ENCODE peak calls at places on chromosomes 12 and 14, in eight cellular contexts. One of them, this sample, is unnamed.

GRCh38 chr12:55067701-55068100 is 47.9 kb downstream of the NEUROD4 start:
- DNase-seq in progenitor cell of endocrine pancreas: no peak
- DNase-seq in thyroid gland: no peak
- DNase-seq in WERI-Rb-1: peak; percentile 88
- DNase-seq in glutamatergic neuron: peak; percentile 79
- DNase-seq in OCI-LY7: no peak
- DNase-seq in B cell: no peak
- DNase-seq in thoracic aorta: no peak
- DNase-seq in this sample: no peak

GRCh38 chr12:19577131-19577530 is 137.8 kb downstream of the AEBP2 start:
- DNase-seq in thoracic aorta: no peak
- DNase-seq in WERI-Rb-1: no peak
- DNase-seq in progenitor cell of endocrine pancreas: no peak
- DNase-seq in B cell: no peak
- DNase-seq in OCI-LY7: no peak
- DNase-seq in thyroid gland: no peak
- DNase-seq in glutamatergic neuron: no peak
- DNase-seq in this sample: no peak

GRCh38 chr14:32761381-32761968 is 177.2 kb upstream of the NPAS3 start:
- DNase-seq in WERI-Rb-1: no peak
- DNase-seq in thyroid gland: no peak
- DNase-seq in thoracic aorta: no peak
- DNase-seq in glutamatergic neuron: no peak
- DNase-seq in OCI-LY7: no peak
- DNase-seq in B cell: no peak
- DNase-seq in progenitor cell of endocrine pancreas: no peak
- DNase-seq in this sample: no peak

GRCh38 chr12:121626853-121627623 is 708 bp downstream of the ORAI1 start:
- DNase-seq in thyroid gland: peak; percentile 70
- DNase-seq in glutamatergic neuron: peak; percentile 69
- DNase-seq in OCI-LY7: peak; percentile 83
- DNase-seq in thoracic aorta: peak; percentile 23
- DNase-seq in WERI-Rb-1: peak; percentile 69
- DNase-seq in B cell: peak; percentile 76
- DNase-seq in progenitor cell of endocrine pancreas: peak; percentile 47
- DNase-seq in this sample: no peak

GRCh38 chr12:15789215-15790171 is at the start of gene EPS8:
- DNase-seq in WERI-Rb-1: peak; percentile 93
- DNase-seq in thoracic aorta: peak; percentile 72
- DNase-seq in progenitor cell of endocrine pancreas: peak; percentile 99
- DNase-seq in B cell: peak; percentile 89
- DNase-seq in thyroid gland: peak; percentile 93
- DNase-seq in OCI-LY7: peak; percentile 62
- DNase-seq in glutamatergic neuron: peak; percentile 98
- DNase-seq in this sample: peak; percentile 87

GRCh38 chr14:102675396-102675795 is 82.9 kb downstream of the RCOR1 start:
- DNase-seq in OCI-LY7: no peak
- DNase-seq in progenitor cell of endocrine pancreas: no peak
- DNase-seq in B cell: no peak
- DNase-seq in glutamatergic neuron: no peak
- DNase-seq in WERI-Rb-1: no peak
- DNase-seq in thyroid gland: no peak
- DNase-seq in thoracic aorta: no peak
- DNase-seq in this sample: no peak

GRCh38 chr14:51328942-51329350 is 88.9 kb downstream of the TMX1 start:
- DNase-seq in progenitor cell of endocrine pancreas: no peak
- DNase-seq in thyroid gland: no peak
- DNase-seq in thoracic aorta: no peak
- DNase-seq in OCI-LY7: no peak
- DNase-seq in WERI-Rb-1: no peak
- DNase-seq in B cell: no peak
- DNase-seq in glutamatergic neuron: no peak
- DNase-seq in this sample: no peak

GRCh38 chr12:99455350-99456037 is 192.1 kb upstream of the GARIN6 start:
- DNase-seq in WERI-Rb-1: no peak
- DNase-seq in B cell: no peak
- DNase-seq in thoracic aorta: no peak
- DNase-seq in thyroid gland: no peak
- DNase-seq in glutamatergic neuron: no peak
- DNase-seq in progenitor cell of endocrine pancreas: no peak
- DNase-seq in OCI-LY7: no peak
- DNase-seq in this sample: no peak

GRCh38 chr12:114406326-114407033 is 536 bp upstream of the TBX5 start:
- DNase-seq in progenitor cell of endocrine pancreas: no peak
- DNase-seq in thyroid gland: no peak
- DNase-seq in thoracic aorta: no peak
- DNase-seq in glutamatergic neuron: no peak
- DNase-seq in B cell: no peak
- DNase-seq in WERI-Rb-1: no peak
- DNase-seq in OCI-LY7: no peak
- DNase-seq in this sample: no peak

GRCh38 chr14:102821252-102821651 is 44.0 kb downstream of the TRAF3 start:
- DNase-seq in thyroid gland: no peak
- DNase-seq in progenitor cell of endocrine pancreas: no peak
- DNase-seq in glutamatergic neuron: no peak
- DNase-seq in B cell: no peak
- DNase-seq in thoracic aorta: no peak
- DNase-seq in WERI-Rb-1: no peak
- DNase-seq in OCI-LY7: no peak
- DNase-seq in this sample: no peak

GRCh38 chr12:56231184-56231582 is 1.3 kb downstream of the SLC39A5 start:
- DNase-seq in glutamatergic neuron: no peak
- DNase-seq in thoracic aorta: no peak
- DNase-seq in B cell: no peak
- DNase-seq in thyroid gland: no peak
- DNase-seq in OCI-LY7: no peak
- DNase-seq in WERI-Rb-1: no peak
- DNase-seq in progenitor cell of endocrine pancreas: no peak
- DNase-seq in this sample: no peak

GRCh38 chr14:105315211-105315721 is 718 bp downstream of the PACS2 start:
- DNase-seq in OCI-LY7: peak; percentile 63
- DNase-seq in B cell: peak; percentile 48
- DNase-seq in WERI-Rb-1: peak; percentile 45
- DNase-seq in thyroid gland: peak; percentile 56
- DNase-seq in thoracic aorta: no peak
- DNase-seq in glutamatergic neuron: peak; percentile 65
- DNase-seq in progenitor cell of endocrine pancreas: peak; percentile 38
- DNase-seq in this sample: peak; percentile 45

GRCh38 chr12:123726244-123726643 is 14.1 kb downstream of the ATP6V0A2 start:
- DNase-seq in thoracic aorta: no peak
- DNase-seq in thyroid gland: no peak
- DNase-seq in progenitor cell of endocrine pancreas: no peak
- DNase-seq in OCI-LY7: no peak
- DNase-seq in B cell: no peak
- DNase-seq in glutamatergic neuron: no peak
- DNase-seq in WERI-Rb-1: no peak
- DNase-seq in this sample: no peak

GRCh38 chr14:99075061-99075460 is 196.9 kb downstream of the BCL11B start:
- DNase-seq in WERI-Rb-1: no peak
- DNase-seq in progenitor cell of endocrine pancreas: no peak
- DNase-seq in glutamatergic neuron: no peak
- DNase-seq in B cell: no peak
- DNase-seq in thyroid gland: no peak
- DNase-seq in OCI-LY7: no peak
- DNase-seq in thoracic aorta: no peak
- DNase-seq in this sample: no peak

GRCh38 chr12:33724867-33725266 is 285.2 kb upstream of the SYT10 start:
- DNase-seq in WERI-Rb-1: no peak
- DNase-seq in progenitor cell of endocrine pancreas: no peak
- DNase-seq in thoracic aorta: no peak
- DNase-seq in glutamatergic neuron: no peak
- DNase-seq in thyroid gland: no peak
- DNase-seq in OCI-LY7: no peak
- DNase-seq in B cell: no peak
- DNase-seq in this sample: no peak

GRCh38 chr12:7806863-7807487 is 17.8 kb downstream of the NANOG start:
- DNase-seq in B cell: peak; percentile 43
- DNase-seq in glutamatergic neuron: peak; percentile 85
- DNase-seq in progenitor cell of endocrine pancreas: peak; percentile 70
- DNase-seq in thyroid gland: peak; percentile 51
- DNase-seq in thoracic aorta: no peak
- DNase-seq in OCI-LY7: peak; percentile 65
- DNase-seq in WERI-Rb-1: peak; percentile 76
- DNase-seq in this sample: no peak

GRCh38 chr12:84922721-84923120 is 10.1 kb upstream of the SLC6A15 start:
- DNase-seq in thyroid gland: no peak
- DNase-seq in thoracic aorta: no peak
- DNase-seq in B cell: no peak
- DNase-seq in glutamatergic neuron: no peak
- DNase-seq in OCI-LY7: no peak
- DNase-seq in progenitor cell of endocrine pancreas: no peak
- DNase-seq in WERI-Rb-1: no peak
- DNase-seq in this sample: no peak

DNA sequence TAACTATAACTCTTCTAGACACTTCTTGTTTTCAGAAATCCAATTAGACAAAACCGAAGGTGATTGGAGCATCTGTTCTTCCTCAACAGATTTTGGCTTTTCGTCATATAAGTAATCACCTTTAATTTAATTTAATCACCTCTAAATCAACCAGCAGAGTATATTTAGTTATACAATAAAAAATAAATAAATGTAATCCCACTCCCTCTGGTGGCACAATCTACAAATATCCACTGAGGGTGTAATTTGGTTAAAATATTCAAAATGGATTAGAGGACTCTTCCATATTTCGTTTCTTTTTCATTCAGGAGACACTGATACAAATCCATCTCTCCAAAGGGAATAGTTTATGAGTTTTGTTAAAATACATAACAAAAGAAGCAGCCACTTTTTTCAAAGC is 18.3 kb upstream of the SLC35F4 start:
- DNase-seq in progenitor cell of endocrine pancreas: no peak
- DNase-seq in OCI-LY7: no peak
- DNase-seq in glutamatergic neuron: no peak
- DNase-seq in WERI-Rb-1: no peak
- DNase-seq in B cell: no peak
- DNase-seq in thyroid gland: no peak
- DNase-seq in thoracic aorta: no peak
- DNase-seq in this sample: no peak
- TF ChIP-seq CTCF in progenitor cell of endocrine pancreas: peak; percentile 26
- TF ChIP-seq CTCF in OCI-LY7: peak; percentile 43
- TF ChIP-seq CTCF in glutamatergic neuron: peak; percentile 61
- TF ChIP-seq CTCF in WERI-Rb-1: no peak
- TF ChIP-seq CTCF in B cell: no peak
- TF ChIP-seq CTCF in thyroid gland: peak; percentile 33
- TF ChIP-seq CTCF in thoracic aorta: no peak
- TF ChIP-seq CTCF in this sample: no peak

GRCh38 chr12:130878193-130879185 is 6.6 kb downstream of the RAN start:
- DNase-seq in B cell: no peak
- DNase-seq in thoracic aorta: no peak
- DNase-seq in OCI-LY7: peak; percentile 45
- DNase-seq in thyroid gland: no peak
- DNase-seq in WERI-Rb-1: no peak
- DNase-seq in glutamatergic neuron: no peak
- DNase-seq in progenitor cell of endocrine pancreas: no peak
- DNase-seq in this sample: no peak

GRCh38 chr12:130877333-130877732 is 5.5 kb downstream of the RAN start:
- DNase-seq in thoracic aorta: no peak
- DNase-seq in progenitor cell of endocrine pancreas: no peak
- DNase-seq in OCI-LY7: no peak
- DNase-seq in WERI-Rb-1: no peak
- DNase-seq in thyroid gland: no peak
- DNase-seq in glutamatergic neuron: no peak
- DNase-seq in B cell: no peak
- DNase-seq in this sample: no peak

GRCh38 chr12:130875193-130875592 is 3.3 kb downstream of the RAN start:
- DNase-seq in progenitor cell of endocrine pancreas: no peak
- DNase-seq in WERI-Rb-1: no peak
- DNase-seq in glutamatergic neuron: no peak
- DNase-seq in thyroid gland: no peak
- DNase-seq in B cell: no peak
- DNase-seq in OCI-LY7: no peak
- DNase-seq in thoracic aorta: no peak
- DNase-seq in this sample: no peak

GRCh38 chr12:130876297-130876696 is 4.4 kb downstream of the RAN start:
- DNase-seq in thyroid gland: no peak
- DNase-seq in WERI-Rb-1: no peak
- DNase-seq in glutamatergic neuron: no peak
- DNase-seq in thoracic aorta: no peak
- DNase-seq in B cell: no peak
- DNase-seq in OCI-LY7: no peak
- DNase-seq in progenitor cell of endocrine pancreas: no peak
- DNase-seq in this sample: no peak

DNA sequence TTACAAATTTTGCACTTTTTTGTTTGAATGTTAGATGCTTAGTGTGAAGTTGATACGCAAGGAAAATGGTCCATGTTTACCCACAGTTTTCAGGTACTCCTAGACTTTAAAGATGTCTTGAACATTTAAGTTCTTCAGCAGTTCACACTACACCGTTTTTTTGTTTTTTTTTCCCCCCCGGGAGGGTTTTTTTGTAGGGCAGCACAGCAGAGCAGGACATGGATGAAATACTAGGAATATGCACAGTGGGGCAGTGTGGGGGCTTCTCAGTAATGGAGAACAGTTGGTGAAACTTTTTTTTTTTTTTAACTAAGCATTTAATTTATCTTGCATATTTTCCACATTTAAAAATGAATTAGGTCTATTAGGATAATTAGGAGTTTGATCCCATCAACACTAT is 4.9 kb downstream of the RAN start:
- DNase-seq in glutamatergic neuron: no peak
- DNase-seq in thyroid gland: no peak
- DNase-seq in progenitor cell of endocrine pancreas: no peak
- DNase-seq in B cell: no peak
- DNase-seq in thoracic aorta: no peak
- DNase-seq in OCI-LY7: no peak
- DNase-seq in WERI-Rb-1: no peak
- DNase-seq in this sample: no peak
- TF ChIP-seq CTCF in glutamatergic neuron: no peak
- TF ChIP-seq CTCF in thyroid gland: no peak
- TF ChIP-seq CTCF in progenitor cell of endocrine pancreas: peak; percentile 13
- TF ChIP-seq CTCF in B cell: no peak
- TF ChIP-seq CTCF in thoracic aorta: no peak
- TF ChIP-seq CTCF in OCI-LY7: peak; percentile 51
- TF ChIP-seq CTCF in WERI-Rb-1: no peak
- TF ChIP-seq CTCF in this sample: no peak

GRCh38 chr12:2683283-2684025 is 111.3 kb upstream of the FKBP4 start:
- DNase-seq in OCI-LY7: no peak
- DNase-seq in progenitor cell of endocrine pancreas: no peak
- DNase-seq in WERI-Rb-1: no peak
- DNase-seq in B cell: no peak
- DNase-seq in thyroid gland: no peak
- DNase-seq in thoracic aorta: no peak
- DNase-seq in glutamatergic neuron: no peak
- DNase-seq in this sample: no peak
- TF ChIP-seq CTCF in OCI-LY7: peak; percentile 35
- TF ChIP-seq CTCF in progenitor cell of endocrine pancreas: no peak
- TF ChIP-seq CTCF in WERI-Rb-1: no peak
- TF ChIP-seq CTCF in B cell: no peak
- TF ChIP-seq CTCF in thyroid gland: no peak
- TF ChIP-seq CTCF in thoracic aorta: peak; percentile 5
- TF ChIP-seq CTCF in glutamatergic neuron: no peak
- TF ChIP-seq CTCF in this sample: peak; percentile 19

DNA sequence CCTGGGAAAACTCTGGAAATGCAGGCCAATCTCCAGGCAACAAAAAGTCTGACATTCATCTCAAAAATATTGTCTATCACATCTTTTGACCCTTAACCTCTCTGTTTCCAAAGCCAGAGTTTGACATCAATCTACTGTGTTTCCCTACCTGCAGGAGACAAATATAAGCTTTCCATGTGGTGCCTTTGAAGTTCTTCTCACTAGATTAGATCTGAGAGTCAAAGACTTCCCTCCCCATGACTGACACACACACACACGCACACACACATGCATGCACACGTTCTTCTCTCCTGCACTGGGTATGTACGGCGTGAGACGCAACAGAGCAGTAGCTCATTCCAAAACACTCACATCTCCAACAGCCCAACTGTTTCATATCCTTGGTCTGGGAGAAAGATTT is 8.1 kb upstream of the ITPR2 start:
- DNase-seq in B cell: no peak
- DNase-seq in OCI-LY7: no peak
- DNase-seq in WERI-Rb-1: no peak
- DNase-seq in thyroid gland: no peak
- DNase-seq in progenitor cell of endocrine pancreas: no peak
- DNase-seq in glutamatergic neuron: no peak
- DNase-seq in thoracic aorta: no peak
- DNase-seq in this sample: no peak
- TF ChIP-seq CTCF in B cell: no peak
- TF ChIP-seq CTCF in OCI-LY7: no peak
- TF ChIP-seq CTCF in WERI-Rb-1: no peak
- TF ChIP-seq CTCF in thyroid gland: no peak
- TF ChIP-seq CTCF in progenitor cell of endocrine pancreas: no peak
- TF ChIP-seq CTCF in glutamatergic neuron: no peak
- TF ChIP-seq CTCF in thoracic aorta: no peak
- TF ChIP-seq CTCF in this sample: no peak

This sample was measured in CD14-positive monocyte.